ENCODE peak calls at places on chromosome 6, in four cellular contexts. W, Q, V and T are unnamed samples.

GRCh38 chr6:18406955-18407738 is 20.0 kb downstream of the RNF144B start:
- DNase-seq in W (no peak), Q (no peak), V (no peak), T (no peak)

GRCh38 chr6:18245079-18245478 is 19.3 kb downstream of the DEK start:
- DNase-seq in W (no peak), Q (no peak), V (no peak), T (no peak)

GRCh38 chr6:7532232-7532631 is 9.2 kb upstream of the DSP start:
- DNase-seq in W (no peak), Q (no peak), V (no peak), T (no peak)

GRCh38 chr6:6519028-6519427 is 69.5 kb upstream of the LY86 start:
- DNase-seq in W (no peak), Q (no peak), V (no peak), T (no peak)

GRCh38 chr6:73079611-73079955 is 145.7 kb downstream of the KHDC1L start:
- DNase-seq in W (peak; percentile 55), Q (no peak), V (no peak), T (no peak)

GRCh38 chr6:147178355-147178754 is 25.9 kb upstream of the STXBP5 start:
- DNase-seq in W (no peak), Q (no peak), V (no peak), T (no peak)

GRCh38 chr6:89353702-89354392 is 1.3 kb upstream of the UBE2J1 start:
- DNase-seq in W (no peak), Q (peak; percentile 83), V (no peak), T (peak; percentile 70)

GRCh38 chr6:145214570-145214969 is 520.8 kb downstream of the EPM2A start:
- DNase-seq in W (peak; percentile 43), Q (peak; percentile 33), V (peak; percentile 2), T (no peak)

GRCh38 chr6:168150551-168151444 is 71.8 kb upstream of the FRMD1 start:
- DNase-seq in W (no peak), Q (no peak), V (no peak), T (no peak)

GRCh38 chr6:29491574-29491973 is 3.8 kb upstream of the MAS1L start:
- DNase-seq in W (no peak), Q (no peak), V (no peak), T (no peak)

GRCh38 chr6:164106345-164106769 is 691.8 kb downstream of the QKI start:
- DNase-seq in W (no peak), Q (no peak), V (no peak), T (no peak)

GRCh38 chr6:82963527-82963926 is 102.1 kb downstream of the UBE3D start:
- DNase-seq in W (no peak), Q (no peak), V (no peak), T (no peak)

GRCh38 chr6:11362481-11363018 is 130.1 kb upstream of the NEDD9 start:
- DNase-seq in W (no peak), Q (no peak), V (no peak), T (no peak)

GRCh38 chr6:39540454-39540853 is 184.8 kb downstream of the KIF6 start:
- DNase-seq in W (no peak), Q (no peak), V (no peak), T (no peak)

GRCh38 chr6:106475280-106475679 is 114.8 kb downstream of the CRYBG1 start:
- DNase-seq in W (no peak), Q (no peak), V (no peak), T (no peak)

GRCh38 chr6:158926429-158926828 is 73.6 kb downstream of the RSPH3 start:
- DNase-seq in W (peak; percentile 47), Q (no peak), V (no peak), T (no peak)

GRCh38 chr6:161487694-161488093 is 213.8 kb upstream of the AGPAT4 start:
- DNase-seq in W (no peak), Q (no peak), V (no peak), T (no peak)

GRCh38 chr6:15481892-15482291 is 180.9 kb downstream of the DTNBP1 start:
- DNase-seq in W (no peak), Q (no peak), V (peak; percentile 37), T (no peak)

GRCh38 chr6:12522347-12522746 is 194.2 kb upstream of the PHACTR1 start:
- DNase-seq in W (peak; percentile 51), Q (no peak), V (no peak), T (no peak)

GRCh38 chr6:156849806-156850205 is 72.6 kb downstream of the ARID1B start:
- DNase-seq in W (no peak), Q (no peak), V (no peak), T (no peak)

GRCh38 chr6:41712651-41713103 is 22.7 kb downstream of the TFEB start:
- DNase-seq in W (no peak), Q (peak; percentile 22), V (no peak), T (no peak)

GRCh38 chr6:149863596-149863845 is 638 bp downstream of the LRP11 start:
- DNase-seq in W (no peak), Q (no peak), V (no peak), T (no peak)

GRCh38 chr6:56387621-56388413 is 140.4 kb upstream of the COL21A1 start:
- DNase-seq in W (no peak), Q (no peak), V (no peak), T (no peak)

GRCh38 chr6:12150812-12151432 is 138.8 kb downstream of the HIVEP1 start:
- DNase-seq in W (peak; percentile 21), Q (peak; percentile 26), V (no peak), T (no peak)

GRCh38 chr6:90296346-90297123 is at the start of gene BACH2:
- DNase-seq in W (peak; percentile 87), Q (peak; percentile 87), V (peak; percentile 94), T (peak; percentile 87)

GRCh38 chr6:144418969-144419545 is 133.9 kb downstream of the UTRN start:
- DNase-seq in W (no peak), Q (no peak), V (no peak), T (no peak)

GRCh38 chr6:149651056-149651455 is 2.5 kb upstream of the KATNA1 start:
- DNase-seq in W (no peak), Q (no peak), V (no peak), T (peak; percentile 54)

GRCh38 chr6:158416841-158417759 is 104.8 kb downstream of the TULP4 start:
- DNase-seq in W (peak; percentile 18), Q (no peak), V (no peak), T (no peak)

GRCh38 chr6:167564416-167565250 is 239.7 kb downstream of the TTLL2 start:
- DNase-seq in W (no peak), Q (no peak), V (no peak), T (no peak)

GRCh38 chr6:156919819-156920379 is 142.7 kb downstream of the ARID1B start:
- DNase-seq in W (no peak), Q (no peak), V (no peak), T (no peak)

GRCh38 chr6:148566664-148567350 is 180.0 kb upstream of the UST start:
- DNase-seq in W (no peak), Q (no peak), V (no peak), T (peak; percentile 55)

GRCh38 chr6:7887278-7887991 is 23.2 kb downstream of the TXNDC5 start:
- DNase-seq in W (no peak), Q (no peak), V (no peak), T (no peak)